ENCODE peak calls at places on chromosomes 13 and 19, in four cellular contexts. X is GM12878, H is K562, E is HepG2. F is an unnamed sample.

GRCh38 chr19:15623711-15624318 is 8.8 kb downstream of the CYP4F8 start:
- DNase-seq in X (no peak), H (peak), E (no peak), F (no peak)

GRCh38 chr13:46373623-46374022 is 13.4 kb downstream of the RUBCNL start:
- DNase-seq in X (no peak), H (no peak), E (no peak), F (no peak)

GRCh38 chr13:98476106-98476505 is 100.8 kb downstream of the STK24 start:
- DNase-seq in X (no peak), H (no peak), E (no peak), F (no peak)

GRCh38 chr13:28678809-28679208 is 19.9 kb downstream of the POMP start:
- DNase-seq in X (no peak), H (no peak), E (no peak), F (no peak)

GRCh38 chr19:51587264-51588191 is 16.4 kb downstream of the ZNF175 start:
- DNase-seq in X (no peak), H (no peak), E (no peak), F (no peak)

GRCh38 chr13:39038569-39038898 is 278 bp downstream of the NHLRC3 start:
- DNase-seq in X (no peak), H (peak), E (peak), F (no peak)

GRCh38 chr13:110307697-110308376 is 753 bp downstream of the COL4A2 start:
- DNase-seq in X (no peak), H (no peak), E (no peak), F (no peak)

GRCh38 chr13:72537782-72538181 is 189.6 kb downstream of the MZT1 start:
- DNase-seq in X (no peak), H (no peak), E (no peak), F (no peak)

GRCh38 chr13:43879323-43880181 is at the start of the genes CCDC122 and LACC1:
- DNase-seq in X (no peak), H (no peak), E (peak), F (peak)

GRCh38 chr13:113553541-113554332 is 30.8 kb upstream of the TFDP1 start:
- DNase-seq in X (no peak), H (no peak), E (no peak), F (no peak)

GRCh38 chr19:45939792-45940514 is 25.4 kb upstream of the NANOS2 start:
- DNase-seq in X (no peak), H (no peak), E (no peak), F (no peak)

GRCh38 chr13:110640591-110641029 is 25.3 kb downstream of the NAXD start:
- DNase-seq in X (no peak), H (no peak), E (no peak), F (no peak)

GRCh38 chr19:5808120-5808816 is 3.4 kb downstream of the NRTN start:
- DNase-seq in X (no peak), H (no peak), E (no peak), F (no peak)

GRCh38 chr19:57374179-57374578 is 10.8 kb downstream of the TRAPPC2B start:
- DNase-seq in X (no peak), H (no peak), E (no peak), F (no peak)

GRCh38 chr19:51887522-51888498 is at the start of gene ZNF577:
- DNase-seq in X (no peak), H (no peak), E (no peak), F (peak)

GRCh38 chr13:103799028-103799427 is 732.8 kb upstream of the SLC10A2 start:
- DNase-seq in X (no peak), H (no peak), E (no peak), F (no peak)

GRCh38 chr13:85631801-85632200 is 167.4 kb downstream of the SLITRK6 start:
- DNase-seq in X (no peak), H (no peak), E (no peak), F (no peak)

GRCh38 chr19:9865732-9866627 is 30.9 kb downstream of the PIN1 start:
- DNase-seq in X (no peak), H (no peak), E (no peak), F (no peak)

GRCh38 chr13:45413826-45414312 is 4.3 kb downstream of the SLC25A30 start:
- DNase-seq in X (no peak), H (no peak), E (no peak), F (no peak)

GRCh38 chr13:51453959-51454703 is 1.3 kb upstream of the INTS6 start:
- DNase-seq in X (no peak), H (peak), E (no peak), F (peak)

GRCh38 chr19:54351474-54351873 is 12.5 kb upstream of the LILRA4 start:
- DNase-seq in X (no peak), H (no peak), E (no peak), F (no peak)

GRCh38 chr13:80873589-80873988 is 532.7 kb upstream of the SPRY2 start:
- DNase-seq in X (peak), H (no peak), E (no peak), F (no peak)

GRCh38 chr19:1336079-1336684 is 47.5 kb upstream of the NDUFS7 start:
- DNase-seq in X (peak), H (no peak), E (no peak), F (no peak)

GRCh38 chr13:91358384-91358776 is 10.9 kb downstream of the MIR17HG start:
- DNase-seq in X (no peak), H (peak), E (no peak), F (no peak)

GRCh38 chr13:94546071-94546839 is 49.7 kb downstream of the TGDS start:
- DNase-seq in X (no peak), H (no peak), E (no peak), F (no peak)

GRCh38 chr19:50046649-50047503 is 21.1 kb downstream of the ZNF473 start:
- DNase-seq in X (no peak), H (peak), E (peak), F (peak)

GRCh38 chr13:84136582-84136981 is 254.3 kb upstream of the SLITRK1 start:
- DNase-seq in X (no peak), H (no peak), E (no peak), F (no peak)

GRCh38 chr13:73778242-73778864 is 355.9 kb downstream of the KLF12 start:
- DNase-seq in X (no peak), H (no peak), E (peak), F (no peak)

GRCh38 chr13:45873491-45874360 is 22.2 kb upstream of the SIAH3 start:
- DNase-seq in X (no peak), H (no peak), E (peak), F (no peak)

GRCh38 chr13:32187651-32188050 is 127.5 kb downstream of the ZAR1L start:
- DNase-seq in X (no peak), H (no peak), E (no peak), F (no peak)

GRCh38 chr19:12828494-12828893 is 5.9 kb downstream of the RTBDN start:
- DNase-seq in X (no peak), H (peak), E (peak), F (peak)

GRCh38 chr19:4841366-4841704 is 9.8 kb upstream of the TICAM1 start:
- DNase-seq in X (no peak), H (no peak), E (no peak), F (no peak)

DNA sequence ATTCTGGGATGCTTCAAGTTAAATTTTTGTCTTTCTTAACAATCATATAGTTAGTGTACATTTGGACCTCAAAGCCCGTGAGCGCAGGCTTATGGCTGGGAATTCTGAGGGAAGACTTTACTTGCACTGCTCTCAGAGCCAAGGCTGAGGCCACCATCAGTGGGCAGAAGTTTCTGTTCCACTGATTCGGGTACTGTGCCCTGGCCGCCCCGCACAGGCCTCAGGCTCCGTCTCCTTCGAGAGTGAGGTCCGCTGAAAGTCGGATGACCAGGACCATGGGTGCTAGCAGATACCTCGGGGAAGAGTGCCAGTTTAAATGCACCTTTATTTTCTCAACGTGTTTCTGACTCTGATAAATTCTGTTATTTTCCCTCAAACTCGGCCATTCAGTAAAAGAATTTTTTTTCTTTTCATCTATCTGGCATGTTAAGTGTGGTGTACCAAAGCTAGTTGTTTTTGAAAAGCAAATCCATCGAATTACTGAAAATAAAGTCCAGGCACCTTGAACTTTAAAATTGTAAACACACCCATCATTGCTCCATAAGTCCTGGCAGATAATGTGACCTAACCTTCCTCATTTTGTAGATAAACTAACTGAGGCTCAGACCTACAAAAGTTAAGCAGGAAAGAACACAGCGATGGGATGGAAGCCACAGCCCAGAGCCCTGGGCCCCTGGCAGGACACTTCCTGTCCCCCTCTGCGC is 126.7 kb downstream of the SOX1 start:
- DNase-seq in X (no peak), H (no peak), E (no peak), F (no peak)
- TF ChIP-seq FOXK2 in X (no peak), H (no peak), E (no peak), F (no peak)

GRCh38 chr13:42524487-42525034 is 49.4 kb upstream of the TNFSF11 start:
- DNase-seq in X (peak), H (no peak), E (no peak), F (no peak)
- TF ChIP-seq FOXK2 in X (no peak), H (no peak), E (no peak), F (no peak)

GRCh38 chr19:18422530-18423191 is 3.5 kb downstream of the SSBP4 start:
- DNase-seq in X (no peak), H (no peak), E (no peak), F (no peak)
- TF ChIP-seq FOXK2 in X (no peak), H (no peak), E (no peak), F (no peak)

DNA sequence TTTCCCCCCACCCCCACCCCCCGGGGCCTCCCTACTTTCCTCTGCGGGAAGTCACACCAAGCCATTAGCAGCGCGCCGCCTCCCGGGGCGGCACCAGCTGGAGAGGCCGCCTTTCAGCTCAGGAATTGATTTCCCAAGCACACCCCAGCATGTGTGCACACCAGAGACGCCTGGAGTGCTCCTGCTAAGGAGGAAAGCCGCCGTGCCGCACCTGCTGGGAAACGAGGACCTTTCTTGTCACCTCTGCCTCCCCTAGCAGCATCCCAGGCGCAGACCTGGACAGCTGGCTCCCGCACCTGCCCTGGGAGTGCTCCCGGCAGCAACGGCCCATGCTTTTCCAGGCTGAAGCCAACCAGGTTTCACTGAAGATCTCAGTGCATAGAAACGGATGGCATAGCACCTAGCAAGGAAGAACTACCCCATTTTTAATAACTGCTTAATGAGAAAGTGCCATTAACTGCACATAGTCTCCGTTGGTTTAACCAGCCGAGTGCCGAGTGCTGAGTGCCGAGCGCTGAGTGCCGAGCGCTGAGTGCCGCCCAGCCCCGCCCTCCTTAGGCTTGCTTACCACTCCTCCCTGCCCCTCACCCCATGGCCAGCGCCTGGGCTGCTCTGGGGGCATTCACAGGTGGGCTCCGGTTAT is 165.0 kb downstream of the USP12 start:
- DNase-seq in X (no peak), H (no peak), E (no peak), F (peak)
- TF ChIP-seq FOXK2 in X (no peak), H (no peak), E (no peak), F (no peak)

DNA sequence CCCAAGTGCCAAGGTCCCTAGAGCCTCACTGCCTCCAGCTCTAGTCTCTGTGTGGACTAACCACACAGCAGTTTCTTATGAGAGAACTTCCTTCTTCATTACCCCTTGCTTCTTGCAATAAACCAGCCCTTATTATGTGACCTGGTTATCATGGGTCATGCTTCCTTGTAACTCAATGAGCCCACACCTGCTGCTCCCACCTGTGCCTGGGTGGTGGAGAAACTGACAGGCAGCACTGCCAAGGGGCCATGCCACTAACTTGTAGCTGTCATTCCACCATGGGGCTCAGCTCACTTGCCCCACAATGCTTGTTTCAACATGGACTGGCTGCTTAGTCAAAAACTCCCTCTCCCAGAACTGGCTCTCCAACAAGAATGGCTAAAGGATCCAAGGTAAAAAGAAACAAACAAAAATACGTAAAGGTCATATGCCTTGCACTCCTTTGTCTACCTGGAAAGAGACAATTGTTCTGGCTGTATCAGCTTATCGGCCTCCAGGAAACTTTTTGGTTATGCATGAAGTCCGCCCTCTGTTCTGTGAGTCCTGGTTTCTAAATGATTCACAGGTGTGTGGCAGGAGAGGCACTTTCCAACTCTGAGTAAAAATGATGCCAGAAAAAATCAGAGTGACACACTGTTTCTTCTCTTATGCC is 446.4 kb downstream of the COG6 start:
- DNase-seq in X (peak), H (no peak), E (no peak), F (no peak)
- TF ChIP-seq FOXK2 in X (no peak), H (no peak), E (no peak), F (no peak)

DNA sequence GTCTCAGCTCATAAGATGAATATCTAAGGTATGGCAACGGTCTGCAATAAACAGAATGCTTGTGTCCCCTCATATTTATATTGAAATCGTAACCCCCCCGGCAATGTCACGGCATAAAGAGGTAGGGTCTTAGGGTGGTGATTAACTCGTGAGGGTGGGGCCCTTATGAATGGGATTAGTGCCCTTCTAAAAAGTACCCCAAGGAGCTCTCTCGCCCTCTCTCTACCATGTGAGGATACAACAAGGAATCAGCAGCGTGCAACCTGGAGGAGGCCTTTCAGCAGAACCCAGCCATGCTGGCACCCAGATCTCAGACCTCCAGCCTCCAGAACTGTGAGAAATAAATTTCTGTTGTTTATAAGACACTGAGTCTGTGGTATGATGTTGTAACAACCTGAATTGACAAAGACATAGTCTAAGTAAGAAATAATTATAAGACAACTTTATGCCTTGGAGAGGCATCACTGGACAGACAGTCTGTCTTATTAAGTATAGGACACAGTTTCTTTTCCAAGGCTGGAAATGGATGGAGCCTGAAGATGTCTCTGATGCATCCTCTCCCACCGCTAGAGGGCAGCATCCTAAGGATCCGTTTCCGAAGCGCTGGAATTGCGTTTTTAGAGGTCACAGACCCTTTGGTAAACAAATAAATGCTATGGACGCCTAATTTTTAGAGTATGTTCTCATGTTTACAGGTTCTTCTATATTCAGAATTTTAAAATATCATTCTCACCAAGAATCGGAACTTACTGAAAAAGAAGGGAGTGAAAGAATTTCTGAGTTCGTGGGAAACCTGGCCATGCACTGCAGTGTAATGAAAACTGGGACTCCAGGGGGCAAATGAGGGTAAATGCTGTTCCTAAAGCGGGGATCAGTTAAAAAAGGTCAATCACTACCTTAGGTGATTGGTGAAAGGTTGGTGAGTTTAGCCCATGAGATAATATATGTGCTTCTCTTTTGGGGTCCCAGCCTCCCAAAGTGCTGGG is 13.3 kb upstream of the LEUTX start:
- DNase-seq in X (no peak), H (peak), E (peak), F (peak)
- TF ChIP-seq FOXK2 in X (no peak), H (no peak), E (no peak), F (no peak)

GRCh38 chr19:2494447-2495129 is 18.7 kb downstream of the GADD45B start:
- DNase-seq in X (no peak), H (peak), E (no peak), F (no peak)

GRCh38 chr19:2497186-2497585 is 21.3 kb downstream of the GADD45B start:
- DNase-seq in X (no peak), H (no peak), E (no peak), F (no peak)

GRCh38 chr19:2495651-2496316 is 19.9 kb downstream of the GADD45B start:
- DNase-seq in X (no peak), H (no peak), E (no peak), F (no peak)

GRCh38 chr19:2494084-2494446 is 18.1 kb downstream of the GADD45B start:
- DNase-seq in X (no peak), H (no peak), E (no peak), F (no peak)

GRCh38 chr19:2495130-2495641 is 19.3 kb downstream of the GADD45B start:
- DNase-seq in X (no peak), H (no peak), E (no peak), F (no peak)
- TF ChIP-seq FOXK2 in X (no peak), H (no peak), E (no peak), F (no peak)

DNA sequence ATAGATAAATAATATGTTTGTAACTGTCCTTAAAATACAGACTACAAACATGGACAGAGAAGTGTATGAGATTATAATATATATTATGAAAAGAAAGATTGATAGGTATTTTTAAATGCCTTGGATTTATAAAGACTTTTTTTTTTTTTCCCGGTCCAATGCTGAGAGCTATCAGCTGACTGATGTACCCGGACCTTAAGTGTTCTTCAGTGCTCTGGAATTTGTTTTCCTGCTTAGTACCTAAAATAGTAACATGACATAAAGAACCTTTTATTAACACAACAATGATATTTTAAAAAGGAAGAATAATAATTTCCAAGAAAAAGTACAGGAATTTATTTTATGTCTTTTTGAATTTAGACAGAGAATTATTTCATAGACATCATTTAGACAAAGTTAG is 795.5 kb upstream of the PCDH9 start:
- DNase-seq in X (no peak), H (no peak), E (no peak), F (no peak)
- TF ChIP-seq FOXK2 in X (no peak), H (no peak), E (no peak), F (no peak)

GRCh38 chr19:40271706-40272105 is 13.4 kb downstream of the AKT2 start:
- DNase-seq in X (no peak), H (no peak), E (no peak), F (no peak)

GRCh38 chr19:40273469-40274360 is 11.4 kb downstream of the AKT2 start:
- DNase-seq in X (no peak), H (no peak), E (no peak), F (no peak)

GRCh38 chr19:40277356-40277755 is 7.8 kb downstream of the AKT2 start:
- DNase-seq in X (no peak), H (no peak), E (no peak), F (no peak)

GRCh38 chr19:40272261-40272660 is 12.9 kb downstream of the AKT2 start:
- DNase-seq in X (no peak), H (peak), E (no peak), F (no peak)

GRCh38 chr19:40274585-40275544 is 10.3 kb downstream of the AKT2 start:
- DNase-seq in X (no peak), H (peak), E (no peak), F (no peak)
- TF ChIP-seq FOXK2 in X (no peak), H (no peak), E (no peak), F (no peak)

F was measured in HEK293T.